ENCODE peak calls at places on chromosomes 11 and 22, in six cellular contexts. J is ovary, X is HCT116, D is Peyer's patch, O is H9, A is progenitor cell of endocrine pancreas. H is an unnamed sample.

GRCh38 chr11:46305295-46305694 is 27.8 kb downstream of the CREB3L1 start:
- DNase-seq in A (no peak), D (no peak), X (no peak), J (no peak), O (no peak), H (no peak)

GRCh38 chr11:117985953-117986887 is at the start of gene IL10RA:
- DNase-seq in D (peak), J (peak), X (peak), A (peak), O (peak), H (peak)

GRCh38 chr11:111408789-111409727 is 30.0 kb upstream of the POU2AF1 start:
- DNase-seq in X (no peak), J (no peak), D (no peak), O (no peak), A (no peak), H (no peak)

GRCh38 chr11:121453589-121454299 is 977 bp upstream of the SORL1-AS1 start:
- DNase-seq in O (no peak), J (no peak), D (no peak), A (no peak), X (no peak), H (no peak)

GRCh38 chr11:78045851-78046485 is 17.7 kb upstream of the THRSP start:
- DNase-seq in X (peak), A (peak), J (peak), D (peak), O (peak), H (peak)

GRCh38 chr11:123054301-123055065 is 7.5 kb downstream of the HSPA8 start:
- DNase-seq in A (no peak), J (no peak), X (peak), O (peak), D (no peak), H (no peak)

GRCh38 chr11:72525466-72525865 is 91.1 kb upstream of the CLPB start:
- DNase-seq in X (no peak), A (no peak), O (peak), D (no peak), J (no peak), H (no peak)

GRCh38 chr22:46159777-46160176 is 9.5 kb downstream of the PPARA start:
- DNase-seq in J (no peak), D (no peak), X (no peak), A (no peak), O (no peak), H (no peak)

GRCh38 chr11:62398011-62398994 is 20.5 kb upstream of the SCGB1A1 start:
- DNase-seq in J (peak), D (no peak), O (no peak), X (no peak), A (no peak), H (no peak)

GRCh38 chr11:12179019-12179418 is 68.6 kb downstream of the MICAL2 start:
- DNase-seq in D (peak), A (no peak), X (no peak), O (no peak), J (no peak), H (no peak)

GRCh38 chr11:128304666-128305485 is 282.5 kb downstream of the ETS1 start:
- DNase-seq in X (no peak), O (no peak), D (no peak), A (no peak), J (no peak), H (no peak)

GRCh38 chr11:117877120-117877784 is 794 bp upstream of the FXYD6 start:
- DNase-seq in O (peak), J (peak), X (no peak), D (no peak), A (no peak), H (no peak)

GRCh38 chr11:26905368-26905767 is 88.5 kb upstream of the FIBIN start:
- DNase-seq in J (no peak), X (no peak), O (peak), D (no peak), A (no peak), H (no peak)

GRCh38 chr11:22809893-22810292 is 19.7 kb downstream of the SVIP start:
- DNase-seq in X (no peak), A (no peak), J (no peak), D (no peak), O (no peak), H (no peak)

GRCh38 chr11:37343279-37343678 is 745.2 kb upstream of the RAG2 start:
- DNase-seq in O (no peak), X (no peak), D (no peak), A (no peak), J (no peak), H (no peak)
- TF ChIP-seq CTCF in O (no peak), X (no peak), D (no peak), A (no peak), J (no peak), H (no peak)

DNA sequence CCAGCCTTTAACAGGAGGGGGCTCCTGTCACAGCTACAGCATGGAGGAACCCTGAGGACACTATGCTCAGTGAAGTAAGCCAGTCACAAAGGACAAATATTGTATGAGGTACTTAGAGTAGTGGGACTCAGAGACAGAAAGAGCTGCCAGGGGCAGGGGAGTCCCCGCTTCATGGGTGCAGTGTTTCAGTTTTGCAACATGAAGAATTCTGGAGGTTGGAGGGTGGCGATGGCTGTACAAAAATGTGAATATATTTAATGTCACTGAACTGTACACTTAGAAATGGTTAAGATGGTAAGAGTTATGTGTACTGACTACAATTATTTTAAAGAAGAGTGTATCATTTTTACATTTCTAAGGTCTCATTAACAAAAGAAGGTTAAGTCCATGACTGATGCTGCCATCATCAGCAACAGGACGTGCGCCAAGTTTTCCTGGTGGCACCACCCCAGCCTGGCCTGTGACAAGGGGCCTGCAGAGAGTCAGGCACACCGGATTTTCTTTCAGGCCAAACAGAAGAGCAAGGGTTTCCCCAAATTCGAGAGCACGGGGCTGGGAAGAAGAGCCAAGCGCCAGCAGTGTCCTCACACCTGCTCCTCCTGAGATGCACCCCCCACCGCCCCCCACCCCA is 22.1 kb downstream of the YPEL1 start:
- DNase-seq in D (no peak), O (no peak), A (no peak), X (no peak), J (no peak), H (no peak)
- TF ChIP-seq CTCF in D (peak), O (no peak), A (no peak), X (no peak), J (no peak), H (no peak)

GRCh38 chr11:15770798-15771414 is 585.4 kb downstream of the SOX6 start:
- DNase-seq in X (peak), O (peak), A (no peak), D (no peak), J (no peak), H (peak)
- TF ChIP-seq CTCF in X (peak), O (peak), A (peak), D (peak), J (no peak), H (peak)

GRCh38 chr11:133907841-133908241 is 48.9 kb downstream of the IGSF9B start:
- DNase-seq in J (no peak), X (no peak), O (no peak), A (no peak), D (no peak), H (no peak)

GRCh38 chr11:133910101-133910500 is 46.7 kb downstream of the IGSF9B start:
- DNase-seq in J (no peak), A (no peak), X (no peak), D (no peak), O (no peak), H (no peak)

GRCh38 chr11:133908827-133909226 is 47.9 kb downstream of the IGSF9B start:
- DNase-seq in D (no peak), O (no peak), X (no peak), J (no peak), A (no peak), H (no peak)

GRCh38 chr11:133913761-133914160 is 43.0 kb downstream of the IGSF9B start:
- DNase-seq in A (no peak), O (no peak), J (no peak), D (no peak), X (no peak), H (no peak)

DNA sequence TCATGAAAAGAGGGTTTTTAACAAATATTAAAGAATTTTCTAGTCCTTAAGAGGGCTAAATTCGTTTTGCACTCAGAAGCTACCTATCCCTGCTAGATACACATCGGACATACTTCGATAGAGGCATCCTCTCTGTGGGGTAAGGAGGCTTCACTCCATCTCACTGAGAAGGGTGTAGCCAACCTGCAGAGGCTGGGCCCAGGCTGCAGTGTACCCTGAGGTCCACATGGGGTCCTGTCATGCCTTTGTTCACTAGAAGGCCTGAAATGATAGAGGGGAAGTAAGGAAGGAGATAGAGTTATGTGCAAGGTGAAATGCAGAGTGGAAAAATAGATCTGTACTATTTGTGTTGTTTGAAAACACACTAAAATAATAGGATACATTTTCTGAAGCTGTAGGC is 45.6 kb downstream of the IGSF9B start:
- DNase-seq in J (no peak), D (no peak), O (no peak), A (no peak), X (no peak), H (no peak)
- TF ChIP-seq CTCF in J (no peak), D (no peak), O (peak), A (peak), X (peak), H (no peak)

GRCh38 chr22:44882226-44882905 is 127.4 kb downstream of the PHF21B start:
- DNase-seq in O (peak), A (no peak), X (no peak), D (no peak), J (no peak), H (no peak)
- TF ChIP-seq CTCF in O (no peak), A (no peak), X (no peak), D (no peak), J (no peak), H (no peak)

GRCh38 chr11:29260939-29261705 is 755.7 kb downstream of the KCNA4 start:
- DNase-seq in X (peak), D (no peak), A (no peak), J (no peak), O (no peak), H (no peak)

GRCh38 chr11:29255401-29255800 is 761.4 kb downstream of the KCNA4 start:
- DNase-seq in D (no peak), A (no peak), J (no peak), X (no peak), O (no peak), H (no peak)

GRCh38 chr11:29261831-29262230 is 755.0 kb downstream of the KCNA4 start:
- DNase-seq in O (no peak), J (no peak), D (no peak), A (no peak), X (no peak), H (no peak)

GRCh38 chr11:29256580-29256979 is 760.2 kb downstream of the KCNA4 start:
- DNase-seq in A (no peak), D (no peak), J (no peak), X (no peak), O (no peak), H (no peak)

DNA sequence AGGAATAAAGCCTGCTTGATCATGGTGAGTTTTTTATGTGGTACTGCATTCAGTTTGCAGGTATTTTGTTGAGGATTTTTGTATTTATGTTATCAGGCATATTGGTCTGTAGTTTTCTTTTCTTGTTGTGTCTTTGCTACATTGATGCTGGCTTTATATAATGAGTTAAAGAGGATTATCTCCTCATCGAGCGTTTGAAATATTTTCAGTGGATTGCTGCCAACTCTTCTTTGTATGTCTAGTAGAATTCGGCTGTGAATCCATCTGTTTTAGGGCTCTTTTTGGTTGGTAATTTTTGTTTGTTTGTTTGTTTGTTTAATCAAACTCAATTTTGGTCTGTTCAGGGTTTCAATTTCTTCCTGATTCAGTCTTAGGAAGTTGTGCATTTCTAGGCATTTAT is 758.4 kb downstream of the KCNA4 start:
- DNase-seq in J (no peak), D (no peak), X (no peak), A (no peak), O (no peak), H (no peak)
- TF ChIP-seq CTCF in J (no peak), D (no peak), X (no peak), A (no peak), O (no peak), H (no peak)

GRCh38 chr11:131351848-131352247 is 18.6 kb upstream of the NTM start:
- DNase-seq in D (no peak), J (no peak), X (no peak), A (no peak), O (no peak), H (no peak)

GRCh38 chr11:131353761-131354160 is 16.7 kb upstream of the NTM start:
- DNase-seq in A (no peak), X (no peak), D (no peak), O (no peak), J (no peak), H (no peak)

GRCh38 chr11:131354251-131354701 is 16.1 kb upstream of the NTM start:
- DNase-seq in A (no peak), D (no peak), J (no peak), O (no peak), X (no peak), H (no peak)

DNA sequence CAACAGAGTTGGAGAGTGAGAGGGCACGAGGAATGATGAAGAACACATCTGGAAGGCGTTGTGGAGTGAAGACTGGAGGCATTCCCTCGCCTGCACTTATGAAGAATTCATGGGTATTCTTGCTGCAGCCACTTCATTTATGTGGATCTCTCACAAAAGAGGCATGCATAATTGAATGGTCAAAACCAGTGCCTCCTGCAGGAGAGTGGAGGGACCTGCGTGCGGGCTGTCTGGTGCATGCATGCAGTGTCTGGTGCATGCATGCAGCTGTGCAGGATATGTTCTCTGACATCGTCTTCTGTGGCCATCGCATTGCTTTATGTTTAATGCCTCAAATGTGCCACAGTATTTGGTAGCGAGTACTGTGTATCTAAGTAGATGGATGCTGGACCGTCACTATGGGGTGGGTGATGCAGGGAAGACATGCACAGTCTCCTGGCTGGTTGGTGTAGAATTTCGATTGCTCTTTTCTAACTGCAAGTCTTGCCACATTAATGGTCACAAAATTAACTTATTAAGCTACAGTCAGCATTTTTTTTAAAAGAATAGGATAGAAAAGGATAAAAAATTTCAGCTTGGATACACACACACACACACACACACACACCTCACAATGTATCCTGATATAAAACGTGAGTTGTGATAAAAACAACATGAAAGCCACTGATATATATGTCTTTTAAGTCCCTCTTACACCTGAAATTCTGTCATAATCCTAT is 20.9 kb upstream of the NTM start:
- DNase-seq in A (no peak), D (no peak), O (no peak), J (no peak), X (no peak), H (no peak)
- TF ChIP-seq CTCF in A (peak), D (no peak), O (peak), J (no peak), X (no peak), H (no peak)